ENCODE peak calls at places on chromosomes 13 and 19, in four cellular contexts. L, V, P and O are unnamed samples. For H3K36me3, the result is how much of the 10 kb centered on the place peaks cover.

GRCh38 chr13:30844548-30845296 is 61.3 kb upstream of the MEDAG start:
- DNase-seq in L (no peak), V (no peak), P (no peak), O (no peak)

GRCh38 chr19:49590971-49591730 is at the start of gene PRR12:
- DNase-seq in L (peak), V (peak), P (peak), O (peak)

GRCh38 chr13:40974460-40975407 is 44.4 kb downstream of the ELF1 start:
- DNase-seq in L (no peak), V (no peak), P (peak), O (no peak)

GRCh38 chr13:99972190-99972731 is 694 bp upstream of the ZIC5 start:
- DNase-seq in L (no peak), V (no peak), P (no peak), O (no peak)

GRCh38 chr19:44050740-44051653 is 839 bp upstream of the ZNF223 start:
- DNase-seq in L (no peak), V (no peak), P (peak), O (no peak)

GRCh38 chr13:63512095-63512494 is 2096.4 kb upstream of the PCDH20 start:
- DNase-seq in L (no peak), V (no peak), P (no peak), O (no peak)

GRCh38 chr13:58619396-58620113 is 988.0 kb downstream of the PCDH17 start:
- DNase-seq in L (no peak), V (no peak), P (no peak), O (no peak)

GRCh38 chr13:71156550-71156949 is 710.5 kb downstream of the DACH1 start:
- DNase-seq in L (no peak), V (no peak), P (no peak), O (no peak)

GRCh38 chr19:44775676-44776240 is 1.9 kb upstream of the CBLC start:
- DNase-seq in L (no peak), V (no peak), P (no peak), O (no peak)

GRCh38 chr13:107099661-107100060 is 531.7 kb upstream of the ARGLU1 start:
- DNase-seq in L (no peak), V (no peak), P (no peak), O (no peak)

GRCh38 chr13:48994731-48995130 is 19.0 kb downstream of the FNDC3A start:
- DNase-seq in L (no peak), V (no peak), P (no peak), O (no peak)

GRCh38 chr19:956747-957451 is 27.2 kb upstream of the WDR18 start:
- DNase-seq in L (no peak), V (no peak), P (peak), O (no peak)

GRCh38 chr13:20475927-20476691 is 49.5 kb downstream of the CRYL1 start:
- DNase-seq in L (no peak), V (no peak), P (peak), O (no peak)

GRCh38 chr19:13817615-13818371 is 22.6 kb downstream of the ZSWIM4 start:
- DNase-seq in L (no peak), V (no peak), P (peak), O (no peak)

GRCh38 chr13:95296326-95296939 is 4.8 kb downstream of the ABCC4 start:
- DNase-seq in L (no peak), V (no peak), P (peak), O (peak)

GRCh38 chr19:33841685-33842084 is 45.0 kb downstream of the KCTD15 start:
- DNase-seq in L (no peak), V (no peak), P (no peak), O (no peak)

GRCh38 chr19:17749912-17750317 is 1.4 kb upstream of the FCHO1 start:
- DNase-seq in L (no peak), V (no peak), P (no peak), O (no peak)

GRCh38 chr19:10637894-10638293 is 12.5 kb downstream of the SLC44A2 start:
- DNase-seq in L (no peak), V (no peak), P (no peak), O (no peak)

GRCh38 chr19:10634430-10634829 is 9.1 kb downstream of the SLC44A2 start:
- DNase-seq in L (no peak), V (no peak), P (no peak), O (no peak)

GRCh38 chr19:10639836-10640235 is 14.3 kb upstream of the ILF3 start:
- DNase-seq in L (no peak), V (no peak), P (no peak), O (no peak)

GRCh38 chr19:10636304-10636972 is 11.1 kb downstream of the SLC44A2 start:
- DNase-seq in L (no peak), V (no peak), P (peak), O (no peak)

DNA sequence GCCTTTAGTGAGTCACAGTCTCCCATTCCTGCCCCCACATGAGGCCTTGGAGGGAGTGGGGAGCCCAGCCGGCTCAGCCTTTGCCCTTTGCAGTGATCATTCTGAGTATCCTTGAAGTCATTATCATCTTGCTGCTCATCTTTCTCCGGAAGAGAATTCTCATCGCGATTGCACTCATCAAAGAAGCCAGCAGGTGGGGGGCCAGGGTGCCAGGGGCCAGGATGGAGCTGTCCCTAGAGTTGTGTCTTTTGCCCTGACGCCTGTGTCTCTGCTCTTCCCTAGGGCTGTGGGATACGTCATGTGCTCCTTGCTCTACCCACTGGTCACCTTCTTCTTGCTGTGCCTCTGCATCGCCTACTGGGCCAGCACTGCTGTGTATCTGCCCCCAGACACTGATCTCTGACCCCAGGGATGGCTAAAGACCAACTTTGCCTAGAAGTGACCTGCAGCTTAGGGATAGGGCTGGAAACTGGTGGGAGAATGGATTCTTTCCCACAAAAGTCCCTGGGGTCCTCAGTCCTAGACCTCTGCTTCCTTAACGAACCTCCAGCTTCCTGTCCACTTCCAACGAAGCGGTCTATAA is 9.6 kb downstream of the SLC44A2 start:
- DNase-seq in L (no peak), V (no peak), P (no peak), O (no peak)
- H3K36me3 ChIP-seq in L (under half), V (half or more), P (under half), O (half or more)

GRCh38 chr19:8109455-8109854 is 39.9 kb downstream of the FBN3 start:
- DNase-seq in L (no peak), V (no peak), P (no peak), O (no peak)

GRCh38 chr19:8109890-8110662 is 39.3 kb downstream of the FBN3 start:
- DNase-seq in L (no peak), V (no peak), P (no peak), O (no peak)

GRCh38 chr19:8111376-8111775 is 38.0 kb downstream of the FBN3 start:
- DNase-seq in L (no peak), V (no peak), P (no peak), O (no peak)

GRCh38 chr19:8113017-8113416 is 36.4 kb downstream of the FBN3 start:
- DNase-seq in L (no peak), V (no peak), P (no peak), O (no peak)

GRCh38 chr19:8110931-8111330 is 38.5 kb downstream of the FBN3 start:
- DNase-seq in L (no peak), V (no peak), P (no peak), O (no peak)
- H3K36me3 ChIP-seq in L (under half), V (under half), P (under half), O (under half)

DNA sequence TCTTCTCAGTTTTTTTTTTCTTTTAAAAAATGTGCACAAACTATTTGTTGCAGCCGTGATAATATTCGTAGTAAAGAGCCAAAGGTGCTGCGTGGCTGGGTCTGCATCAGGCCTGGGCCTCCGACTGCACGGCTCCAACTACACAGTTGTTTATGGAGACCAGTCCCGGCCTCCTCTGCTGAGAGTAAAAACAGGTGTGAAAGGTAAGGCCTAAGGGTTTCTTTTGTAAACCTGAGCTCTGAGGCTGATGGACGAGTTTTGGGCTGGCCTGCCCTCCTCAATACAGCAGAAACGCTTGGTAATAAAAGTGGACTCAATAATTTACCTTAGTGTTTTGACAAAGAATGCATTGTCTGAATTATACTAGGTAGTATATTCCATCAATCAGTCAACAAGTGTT is 3.9 kb downstream of the MBNL2 start:
- DNase-seq in L (no peak), V (no peak), P (peak), O (no peak)
- H3K36me3 ChIP-seq in L (under half), V (under half), P (under half), O (under half)

GRCh38 chr13:24906268-24906667 is 142.3 kb downstream of the RNF17 start:
- DNase-seq in L (no peak), V (no peak), P (no peak), O (no peak)
- H3K36me3 ChIP-seq in L (under half), V (under half), P (under half), O (half or more)

DNA sequence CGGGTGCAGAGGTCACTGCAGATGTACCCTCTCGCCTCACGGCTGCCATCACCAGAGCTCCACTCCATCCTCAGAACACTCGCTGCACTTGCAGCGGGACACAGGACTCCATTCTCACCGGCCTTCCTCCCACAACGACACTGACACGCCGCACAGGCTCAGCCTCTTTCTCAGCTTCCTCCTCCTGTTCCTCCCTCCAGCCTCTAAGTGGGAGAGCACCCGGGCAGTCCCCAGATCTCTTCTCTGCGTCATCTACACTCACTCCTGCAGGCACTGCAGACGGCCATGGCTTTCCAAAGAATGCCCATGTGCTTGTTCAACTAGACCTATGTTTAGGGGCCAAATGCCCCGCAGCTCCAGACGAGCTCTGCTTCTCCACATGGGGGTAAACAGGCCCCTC is 14.3 kb upstream of the FKRP start:
- DNase-seq in L (no peak), V (no peak), P (no peak), O (no peak)
- H3K36me3 ChIP-seq in L (under half), V (half or more), P (under half), O (half or more)

GRCh38 chr13:27638521-27638920 is 16.8 kb downstream of the POLR1D start:
- DNase-seq in L (no peak), V (no peak), P (no peak), O (no peak)

GRCh38 chr13:27643334-27644158 is 21.9 kb downstream of the POLR1D start:
- DNase-seq in L (no peak), V (no peak), P (no peak), O (no peak)

GRCh38 chr13:27639186-27639585 is 17.5 kb downstream of the POLR1D start:
- DNase-seq in L (no peak), V (no peak), P (no peak), O (no peak)

GRCh38 chr13:27641711-27642502 is 20.2 kb downstream of the POLR1D start:
- DNase-seq in L (no peak), V (no peak), P (no peak), O (no peak)

GRCh38 chr13:27644302-27644701 is 22.6 kb downstream of the POLR1D start:
- DNase-seq in L (no peak), V (no peak), P (no peak), O (no peak)
- H3K36me3 ChIP-seq in L (under half), V (under half), P (under half), O (under half)

GRCh38 chr19:47209323-47210179 is 21.4 kb downstream of the BBC3 start:
- DNase-seq in L (no peak), V (no peak), P (no peak), O (peak)

GRCh38 chr19:47210180-47210490 is 20.9 kb downstream of the BBC3 start:
- DNase-seq in L (no peak), V (no peak), P (no peak), O (no peak)

GRCh38 chr19:47215581-47215980 is 15.4 kb downstream of the BBC3 start:
- DNase-seq in L (no peak), V (no peak), P (no peak), O (no peak)

GRCh38 chr19:47210689-47211316 is 20.2 kb downstream of the BBC3 start:
- DNase-seq in L (peak), V (peak), P (peak), O (peak)
- H3K36me3 ChIP-seq in L (under half), V (under half), P (under half), O (under half)